ENCODE peak calls at places on chromosomes 3 and 15, in six cellular contexts. C is colonic mucosa, X is cardiac muscle cell, K is H9, B is fibroblast of lung, U is tibial nerve. N is an unnamed sample.
A peak's percentile ranks its signal among the peaks of the same experiment; 100 is the strongest.

GRCh38 chr3:151035072-151035471 is 50.4 kb upstream of the MED12L start:
- DNase-seq in U (no peak), X (no peak), B (no peak), C (no peak), K (no peak), N (no peak)

GRCh38 chr15:66423149-66423548 is 36.4 kb downstream of the MAP2K1 start:
- DNase-seq in C (no peak), X (no peak), K (no peak), B (no peak), U (no peak), N (no peak)

GRCh38 chr3:95442766-95443165 is 1371.6 kb upstream of the EPHA6 start:
- DNase-seq in U (no peak), C (no peak), K (no peak), X (no peak), B (no peak), N (no peak)

GRCh38 chr3:158770254-158771017 is 31.4 kb upstream of the MFSD1 start:
- DNase-seq in C (no peak), U (no peak), B (peak; percentile 89), X (peak; percentile 76), K (no peak), N (no peak)

GRCh38 chr15:48425051-48425450 is 93.8 kb downstream of the DUT start:
- DNase-seq in U (no peak), B (no peak), X (no peak), K (no peak), C (no peak), N (no peak)

GRCh38 chr15:65793813-65794104 is 1.7 kb upstream of the DENND4A start:
- DNase-seq in K (no peak), U (no peak), C (no peak), X (no peak), B (no peak), N (no peak)

GRCh38 chr15:95503640-95504225 is 826.8 kb upstream of the NR2F2 start:
- DNase-seq in B (no peak), U (no peak), C (no peak), X (no peak), K (no peak), N (no peak)

GRCh38 chr3:16104161-16104560 is 70.3 kb upstream of the GALNT15 start:
- DNase-seq in B (no peak), U (no peak), C (no peak), K (no peak), X (no peak), N (no peak)

GRCh38 chr3:50205719-50206276 is 727 bp downstream of the SLC38A3 start:
- DNase-seq in X (no peak), B (no peak), C (no peak), K (peak; percentile 86), U (no peak), N (no peak)

GRCh38 chr15:26087395-26087794 is 224.3 kb upstream of the ATP10A start:
- DNase-seq in K (no peak), U (no peak), C (no peak), B (no peak), X (no peak), N (no peak)

GRCh38 chr3:129942296-129942695 is 32.2 kb upstream of the TRH start:
- DNase-seq in B (peak; percentile 55), C (peak; percentile 51), K (peak; percentile 87), X (peak; percentile 76), U (peak; percentile 26), N (peak; percentile 34)

GRCh38 chr15:31435256-31435781 is 108.7 kb downstream of the KLF13 start:
- DNase-seq in U (peak; percentile 53), B (peak; percentile 77), K (peak; percentile 83), X (peak; percentile 89), C (peak; percentile 87), N (peak; percentile 65)